ENCODE peak calls at places on chromosome 11, in eight cellular contexts. One of them, this sample, is unnamed.

GRCh38 chr11:66854729-66855211 is 2.1 kb upstream of the LRFN4 start:
- DNase-seq in mesothelial cell of epicardium: no peak
- DNase-seq in fibroblast of villous mesenchyme: no peak
- DNase-seq in transverse colon: no peak
- DNase-seq in GM10248: no peak
- DNase-seq in nephron progenitor cell: no peak
- DNase-seq in stomach: no peak
- DNase-seq in PC-3: no peak
- DNase-seq in this sample: no peak

GRCh38 chr11:117144477-117145392 is 648 bp downstream of the PAFAH1B2 start:
- DNase-seq in mesothelial cell of epicardium: peak
- DNase-seq in fibroblast of villous mesenchyme: peak
- DNase-seq in transverse colon: peak
- DNase-seq in GM10248: peak
- DNase-seq in nephron progenitor cell: peak
- DNase-seq in stomach: peak
- DNase-seq in PC-3: peak
- DNase-seq in this sample: peak

GRCh38 chr11:46235777-46236688 is 41.4 kb upstream of the CREB3L1 start:
- DNase-seq in mesothelial cell of epicardium: no peak
- DNase-seq in fibroblast of villous mesenchyme: peak
- DNase-seq in transverse colon: no peak
- DNase-seq in GM10248: no peak
- DNase-seq in nephron progenitor cell: no peak
- DNase-seq in stomach: no peak
- DNase-seq in PC-3: no peak
- DNase-seq in this sample: no peak

GRCh38 chr11:3807856-3808845 is at the start of gene PGAP2:
- DNase-seq in mesothelial cell of epicardium: peak
- DNase-seq in fibroblast of villous mesenchyme: peak
- DNase-seq in transverse colon: peak
- DNase-seq in GM10248: peak
- DNase-seq in nephron progenitor cell: peak
- DNase-seq in stomach: peak
- DNase-seq in PC-3: peak
- DNase-seq in this sample: peak

GRCh38 chr11:30579348-30579747 is 6.8 kb downstream of the MPPED2 start:
- DNase-seq in mesothelial cell of epicardium: no peak
- DNase-seq in fibroblast of villous mesenchyme: no peak
- DNase-seq in transverse colon: no peak
- DNase-seq in GM10248: no peak
- DNase-seq in nephron progenitor cell: no peak
- DNase-seq in stomach: no peak
- DNase-seq in PC-3: no peak
- DNase-seq in this sample: no peak

GRCh38 chr11:746289-747175 is 732 bp upstream of the TALDO1 start:
- DNase-seq in mesothelial cell of epicardium: no peak
- DNase-seq in fibroblast of villous mesenchyme: peak
- DNase-seq in transverse colon: no peak
- DNase-seq in GM10248: no peak
- DNase-seq in nephron progenitor cell: no peak
- DNase-seq in stomach: no peak
- DNase-seq in PC-3: peak
- DNase-seq in this sample: no peak

GRCh38 chr11:2474059-2474901 is 29.5 kb downstream of the KCNQ1 start:
- DNase-seq in mesothelial cell of epicardium: no peak
- DNase-seq in fibroblast of villous mesenchyme: no peak
- DNase-seq in transverse colon: peak
- DNase-seq in GM10248: no peak
- DNase-seq in nephron progenitor cell: no peak
- DNase-seq in stomach: peak
- DNase-seq in PC-3: no peak
- DNase-seq in this sample: no peak

GRCh38 chr11:128692750-128693578 is 908 bp upstream of the FLI1 start:
- DNase-seq in mesothelial cell of epicardium: no peak
- DNase-seq in fibroblast of villous mesenchyme: peak
- DNase-seq in transverse colon: peak
- DNase-seq in GM10248: peak
- DNase-seq in nephron progenitor cell: peak
- DNase-seq in stomach: no peak
- DNase-seq in PC-3: peak
- DNase-seq in this sample: peak

GRCh38 chr11:45374632-45375031 is 88.5 kb upstream of the SYT13 start:
- DNase-seq in mesothelial cell of epicardium: no peak
- DNase-seq in fibroblast of villous mesenchyme: no peak
- DNase-seq in transverse colon: no peak
- DNase-seq in GM10248: no peak
- DNase-seq in nephron progenitor cell: no peak
- DNase-seq in stomach: no peak
- DNase-seq in PC-3: no peak
- DNase-seq in this sample: no peak

GRCh38 chr11:67999201-67999629 is 4.7 kb downstream of the UNC93B1 start:
- DNase-seq in mesothelial cell of epicardium: no peak
- DNase-seq in fibroblast of villous mesenchyme: no peak
- DNase-seq in transverse colon: no peak
- DNase-seq in GM10248: no peak
- DNase-seq in nephron progenitor cell: no peak
- DNase-seq in stomach: no peak
- DNase-seq in PC-3: no peak
- DNase-seq in this sample: no peak

DNA sequence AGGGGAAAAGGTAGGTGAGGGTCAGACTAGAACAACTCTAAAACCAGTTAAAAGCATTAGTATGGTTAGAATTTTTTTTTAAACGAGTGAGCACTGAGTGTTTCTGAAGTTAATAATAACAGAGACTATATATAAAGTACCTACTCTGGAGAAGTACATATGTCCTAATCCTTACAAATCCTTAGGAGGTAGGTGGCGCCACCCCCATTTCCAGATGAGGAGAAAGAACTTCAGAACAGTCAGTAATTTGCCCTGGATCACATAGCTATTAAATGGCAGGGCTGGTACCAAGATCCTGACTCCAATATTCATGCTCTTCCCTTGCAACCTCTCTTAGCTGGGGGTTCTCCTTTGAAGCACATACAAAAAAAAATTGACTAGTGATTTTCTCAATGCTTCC is 80.5 kb downstream of the CLPB start:
- DNase-seq in mesothelial cell of epicardium: no peak
- DNase-seq in fibroblast of villous mesenchyme: peak
- DNase-seq in transverse colon: no peak
- DNase-seq in GM10248: no peak
- DNase-seq in nephron progenitor cell: no peak
- DNase-seq in stomach: peak
- DNase-seq in PC-3: peak
- DNase-seq in this sample: no peak
- TF ChIP-seq CTCF in mesothelial cell of epicardium: no peak
- TF ChIP-seq CTCF in fibroblast of villous mesenchyme: peak
- TF ChIP-seq CTCF in transverse colon: no peak
- TF ChIP-seq CTCF in GM10248: peak
- TF ChIP-seq CTCF in nephron progenitor cell: no peak
- TF ChIP-seq CTCF in stomach: no peak
- TF ChIP-seq CTCF in PC-3: peak
- TF ChIP-seq CTCF in this sample: peak

GRCh38 chr11:31883435-31883834 is 72.3 kb upstream of the PAX6 start:
- DNase-seq in mesothelial cell of epicardium: no peak
- DNase-seq in fibroblast of villous mesenchyme: no peak
- DNase-seq in transverse colon: no peak
- DNase-seq in GM10248: no peak
- DNase-seq in nephron progenitor cell: no peak
- DNase-seq in stomach: no peak
- DNase-seq in PC-3: no peak
- DNase-seq in this sample: no peak

GRCh38 chr11:31882951-31883392 is 71.8 kb upstream of the PAX6 start:
- DNase-seq in mesothelial cell of epicardium: peak
- DNase-seq in fibroblast of villous mesenchyme: no peak
- DNase-seq in transverse colon: no peak
- DNase-seq in GM10248: no peak
- DNase-seq in nephron progenitor cell: peak
- DNase-seq in stomach: no peak
- DNase-seq in PC-3: peak
- DNase-seq in this sample: no peak

GRCh38 chr11:31881825-31882224 is 70.7 kb upstream of the PAX6 start:
- DNase-seq in mesothelial cell of epicardium: no peak
- DNase-seq in fibroblast of villous mesenchyme: no peak
- DNase-seq in transverse colon: no peak
- DNase-seq in GM10248: no peak
- DNase-seq in nephron progenitor cell: no peak
- DNase-seq in stomach: no peak
- DNase-seq in PC-3: peak
- DNase-seq in this sample: no peak

GRCh38 chr11:31884080-31884479 is 73.0 kb upstream of the PAX6 start:
- DNase-seq in mesothelial cell of epicardium: no peak
- DNase-seq in fibroblast of villous mesenchyme: no peak
- DNase-seq in transverse colon: no peak
- DNase-seq in GM10248: no peak
- DNase-seq in nephron progenitor cell: no peak
- DNase-seq in stomach: no peak
- DNase-seq in PC-3: no peak
- DNase-seq in this sample: no peak

DNA sequence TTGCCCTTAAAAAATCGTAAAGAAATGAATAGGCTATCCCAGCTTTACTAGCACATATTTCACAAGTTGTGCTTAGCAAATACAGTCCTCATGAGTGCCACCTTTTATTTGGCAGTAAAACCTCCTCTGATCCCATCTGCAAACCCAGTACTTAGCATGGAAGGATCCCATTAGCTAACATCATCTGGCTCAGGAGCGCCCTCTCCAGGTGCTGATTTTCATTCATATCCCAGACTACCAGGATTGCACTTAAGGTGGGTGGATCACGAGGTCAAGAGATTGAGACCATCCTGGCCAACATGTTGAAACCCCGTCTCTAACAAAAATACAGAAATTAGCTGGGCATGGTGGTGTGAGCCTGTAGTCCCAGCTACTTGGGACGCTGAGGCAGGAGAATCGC is 76.1 kb upstream of the PAX6 start:
- DNase-seq in mesothelial cell of epicardium: no peak
- DNase-seq in fibroblast of villous mesenchyme: no peak
- DNase-seq in transverse colon: no peak
- DNase-seq in GM10248: no peak
- DNase-seq in nephron progenitor cell: no peak
- DNase-seq in stomach: no peak
- DNase-seq in PC-3: peak
- DNase-seq in this sample: no peak
- TF ChIP-seq CTCF in mesothelial cell of epicardium: no peak
- TF ChIP-seq CTCF in fibroblast of villous mesenchyme: peak
- TF ChIP-seq CTCF in transverse colon: no peak
- TF ChIP-seq CTCF in GM10248: peak
- TF ChIP-seq CTCF in nephron progenitor cell: no peak
- TF ChIP-seq CTCF in stomach: no peak
- TF ChIP-seq CTCF in PC-3: peak
- TF ChIP-seq CTCF in this sample: peak

DNA sequence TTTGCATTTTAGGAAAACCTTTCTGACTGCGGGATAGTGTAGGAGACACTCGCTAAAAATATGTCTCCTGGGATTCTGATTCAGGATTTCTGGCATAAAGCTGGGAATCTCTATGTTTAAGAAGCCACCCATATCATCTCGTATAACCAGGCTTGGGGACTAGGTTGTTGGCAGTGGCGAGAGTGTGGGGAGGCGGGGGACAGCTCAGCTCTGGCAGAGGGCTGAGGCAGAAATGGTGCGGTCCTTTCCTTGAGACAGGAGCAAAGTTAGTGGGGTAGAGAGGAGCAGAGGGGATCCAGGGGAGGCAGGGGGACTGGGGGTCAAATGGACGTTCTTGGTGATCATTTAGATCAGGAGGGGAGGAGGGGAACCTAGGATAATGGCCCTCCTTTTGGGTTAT is 74.3 kb downstream of the TEAD1 start:
- DNase-seq in mesothelial cell of epicardium: no peak
- DNase-seq in fibroblast of villous mesenchyme: no peak
- DNase-seq in transverse colon: no peak
- DNase-seq in GM10248: no peak
- DNase-seq in nephron progenitor cell: no peak
- DNase-seq in stomach: no peak
- DNase-seq in PC-3: no peak
- DNase-seq in this sample: no peak
- TF ChIP-seq CTCF in mesothelial cell of epicardium: no peak
- TF ChIP-seq CTCF in fibroblast of villous mesenchyme: no peak
- TF ChIP-seq CTCF in transverse colon: no peak
- TF ChIP-seq CTCF in GM10248: no peak
- TF ChIP-seq CTCF in nephron progenitor cell: no peak
- TF ChIP-seq CTCF in stomach: no peak
- TF ChIP-seq CTCF in PC-3: no peak
- TF ChIP-seq CTCF in this sample: no peak

GRCh38 chr11:19499999-19500398 is 212.6 kb upstream of the NAV2 start:
- DNase-seq in mesothelial cell of epicardium: no peak
- DNase-seq in fibroblast of villous mesenchyme: no peak
- DNase-seq in transverse colon: no peak
- DNase-seq in GM10248: no peak
- DNase-seq in nephron progenitor cell: no peak
- DNase-seq in stomach: no peak
- DNase-seq in PC-3: no peak
- DNase-seq in this sample: peak
- TF ChIP-seq CTCF in mesothelial cell of epicardium: no peak
- TF ChIP-seq CTCF in fibroblast of villous mesenchyme: no peak
- TF ChIP-seq CTCF in transverse colon: no peak
- TF ChIP-seq CTCF in GM10248: no peak
- TF ChIP-seq CTCF in nephron progenitor cell: no peak
- TF ChIP-seq CTCF in stomach: no peak
- TF ChIP-seq CTCF in PC-3: no peak
- TF ChIP-seq CTCF in this sample: no peak

GRCh38 chr11:133403900-133404299 is 128.4 kb downstream of the OPCML start:
- DNase-seq in mesothelial cell of epicardium: no peak
- DNase-seq in fibroblast of villous mesenchyme: no peak
- DNase-seq in transverse colon: no peak
- DNase-seq in GM10248: no peak
- DNase-seq in nephron progenitor cell: no peak
- DNase-seq in stomach: no peak
- DNase-seq in PC-3: no peak
- DNase-seq in this sample: no peak
- TF ChIP-seq CTCF in mesothelial cell of epicardium: no peak
- TF ChIP-seq CTCF in fibroblast of villous mesenchyme: no peak
- TF ChIP-seq CTCF in transverse colon: peak
- TF ChIP-seq CTCF in GM10248: no peak
- TF ChIP-seq CTCF in nephron progenitor cell: peak
- TF ChIP-seq CTCF in stomach: no peak
- TF ChIP-seq CTCF in PC-3: peak
- TF ChIP-seq CTCF in this sample: no peak

This sample was measured in HFFc6.